ENCODE peak calls at places on chromosomes 1 and 21, in five cellular contexts. R, X, U, F and I are unnamed samples.

GRCh38 chr1:35111106-35111505 is 31.9 kb downstream of the ZMYM1 start:
- DNase-seq in U (peak), R (no peak), X (no peak), F (peak), I (no peak)

GRCh38 chr1:32773764-32774463 is 43.2 kb downstream of the YARS1 start:
- DNase-seq in U (no peak), F (no peak), R (no peak), X (peak), I (no peak)

GRCh38 chr1:201888282-201889033 is at the start of gene SHISA4:
- DNase-seq in F (peak), X (peak), U (peak), R (peak), I (peak)

GRCh38 chr1:46394872-46395465 is 852 bp downstream of the FAAH start:
- DNase-seq in R (no peak), U (no peak), F (no peak), X (no peak), I (no peak)

GRCh38 chr1:76237201-76237600 is 162.7 kb downstream of the ST6GALNAC3 start:
- DNase-seq in F (no peak), U (no peak), R (no peak), X (no peak), I (no peak)

GRCh38 chr1:58765016-58765415 is 18.8 kb downstream of the JUN start:
- DNase-seq in X (no peak), F (no peak), R (no peak), U (peak), I (no peak)

GRCh38 chr1:63935148-63935547 is 161.3 kb downstream of the ROR1 start:
- DNase-seq in U (no peak), R (no peak), X (no peak), F (no peak), I (no peak)

GRCh38 chr1:32989160-32989894 is 24.7 kb upstream of the RNF19B start:
- DNase-seq in F (peak), R (no peak), U (peak), X (peak), I (no peak)

GRCh38 chr1:213759359-213760181 is 228.2 kb upstream of the PROX1 start:
- DNase-seq in U (no peak), F (no peak), R (no peak), X (no peak), I (no peak)

GRCh38 chr1:55255901-55256300 is 40.7 kb upstream of the USP24 start:
- DNase-seq in X (no peak), F (no peak), R (no peak), U (no peak), I (no peak)

GRCh38 chr1:11042065-11042464 is 5.0 kb downstream of the MASP2 start:
- DNase-seq in U (no peak), X (no peak), R (no peak), F (no peak), I (no peak)

GRCh38 chr1:72846476-72846875 is 564.1 kb upstream of the NEGR1 start:
- DNase-seq in R (no peak), F (no peak), X (no peak), U (no peak), I (no peak)

GRCh38 chr1:74716822-74717221 is 16.0 kb downstream of the CRYZ start:
- DNase-seq in X (no peak), U (no peak), F (no peak), R (no peak), I (no peak)

GRCh38 chr1:27564710-27565649 is 39.0 kb downstream of the AHDC1 start:
- DNase-seq in R (no peak), U (no peak), X (no peak), F (no peak), I (no peak)

GRCh38 chr1:224519874-224520273 is 85.3 kb upstream of the WDR26 start:
- DNase-seq in X (no peak), F (no peak), U (peak), R (no peak), I (no peak)

GRCh38 chr1:8423134-8423701 is 105.3 kb downstream of the SLC45A1 start:
- DNase-seq in R (no peak), F (no peak), U (no peak), X (peak), I (peak)

GRCh38 chr1:65757531-65757930 is 35.2 kb upstream of the PDE4B start:
- DNase-seq in U (no peak), R (no peak), F (no peak), X (no peak), I (no peak)

GRCh38 chr21:45507888-45508508 is 34.2 kb downstream of the SLC19A1 start:
- DNase-seq in X (peak), U (no peak), R (no peak), F (no peak), I (no peak)

GRCh38 chr1:228555074-228555989 is 68.2 kb downstream of the RNF187 start:
- DNase-seq in R (no peak), U (no peak), F (no peak), X (peak), I (no peak)

GRCh38 chr1:107254306-107254705 is 113.5 kb downstream of the NTNG1 start:
- DNase-seq in U (no peak), F (no peak), R (no peak), X (no peak), I (no peak)

GRCh38 chr21:43643193-43643592 is 16.1 kb downstream of the HSF2BP start:
- DNase-seq in X (no peak), F (no peak), U (no peak), R (no peak), I (no peak)

GRCh38 chr1:77281491-77282186 is at the start of gene AK5:
- DNase-seq in R (peak), F (peak), U (peak), X (peak), I (peak)

GRCh38 chr1:218414060-218414728 is 69.1 kb downstream of the TGFB2 start:
- DNase-seq in F (no peak), U (no peak), R (no peak), X (no peak), I (no peak)

GRCh38 chr1:2598329-2598931 is 11.9 kb downstream of the PRXL2B start:
- DNase-seq in F (no peak), U (no peak), X (peak), R (no peak), I (no peak)

GRCh38 chr1:20403423-20404145 is 82.4 kb downstream of the CAMK2N1 start:
- DNase-seq in F (no peak), U (no peak), R (no peak), X (no peak), I (no peak)

GRCh38 chr1:77948841-77949424 is 29.9 kb downstream of the FUBP1 start:
- DNase-seq in U (peak), X (no peak), R (no peak), F (peak), I (no peak)

GRCh38 chr1:26290416-26291261 is 10.8 kb downstream of the SH3BGRL3 start:
- DNase-seq in U (no peak), F (no peak), X (no peak), R (no peak), I (no peak)

GRCh38 chr1:208240698-208241355 is 3.4 kb downstream of the PLXNA2 start:
- DNase-seq in R (no peak), X (no peak), F (no peak), U (no peak), I (no peak)

GRCh38 chr1:39105841-39106765 is 80.0 kb downstream of the NDUFS5 start:
- DNase-seq in U (no peak), R (peak), F (peak), X (peak), I (no peak)

GRCh38 chr1:20107767-20108166 is 11.6 kb downstream of the PLA2G2D start:
- DNase-seq in U (no peak), R (no peak), F (no peak), X (no peak), I (no peak)

GRCh38 chr1:198105185-198105584 is 51.6 kb upstream of the NEK7 start:
- DNase-seq in R (no peak), F (no peak), X (no peak), U (no peak), I (no peak)

GRCh38 chr1:198109316-198109715 is 47.5 kb upstream of the NEK7 start:
- DNase-seq in F (no peak), X (no peak), R (no peak), U (no peak), I (no peak)

GRCh38 chr1:198108646-198109045 is 48.2 kb upstream of the NEK7 start:
- DNase-seq in F (no peak), U (no peak), R (no peak), X (no peak), I (no peak)

GRCh38 chr1:198107041-198107440 is 49.8 kb upstream of the NEK7 start:
- DNase-seq in X (no peak), F (no peak), U (peak), R (no peak), I (no peak)

GRCh38 chr1:198106007-198106406 is 50.8 kb upstream of the NEK7 start:
- DNase-seq in U (no peak), F (no peak), X (no peak), R (no peak), I (no peak)
- TF ChIP-seq CTCF in U (no peak), F (no peak), X (no peak), R (no peak), I (no peak)

DNA sequence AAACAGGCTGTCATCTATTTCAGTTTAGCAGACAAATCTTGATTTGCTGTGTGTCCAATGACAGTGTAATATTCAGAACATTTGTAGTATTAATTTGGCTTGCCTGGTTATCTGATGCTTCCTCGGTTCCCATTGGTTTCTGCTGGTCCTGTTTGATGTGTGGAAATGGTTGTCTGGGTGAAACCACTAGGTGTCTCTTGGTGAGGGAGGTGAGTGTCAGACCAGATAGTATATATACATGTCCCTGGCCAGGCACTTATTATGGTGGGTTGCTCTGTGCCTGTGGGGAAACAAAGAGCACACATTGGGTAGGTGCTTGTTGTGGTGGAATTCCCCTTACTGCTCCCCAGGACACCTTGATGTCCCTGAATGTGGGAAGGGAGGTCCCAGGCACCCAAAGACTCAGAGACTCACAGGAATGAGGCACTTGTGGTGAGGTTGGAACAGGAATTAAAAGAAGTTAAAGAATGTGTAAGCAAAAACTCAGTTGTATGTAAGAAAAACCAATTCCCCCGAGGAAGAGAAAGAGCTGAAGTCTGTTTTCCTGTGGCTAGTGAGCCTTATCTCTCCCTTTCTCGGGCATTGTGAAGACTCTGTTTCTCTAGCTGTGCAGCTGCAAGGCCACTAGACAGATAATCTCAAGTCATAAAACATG is 1519.1 kb downstream of the BRINP3 start:
- DNase-seq in R (no peak), X (no peak), U (peak), F (peak), I (no peak)
- TF ChIP-seq CTCF in R (no peak), X (no peak), U (no peak), F (no peak), I (no peak)

GRCh38 chr1:31757989-31758388 is 6.2 kb downstream of the ADGRB2 start:
- DNase-seq in R (no peak), F (no peak), X (no peak), U (no peak), I (no peak)

GRCh38 chr1:31756578-31756977 is 7.6 kb downstream of the ADGRB2 start:
- DNase-seq in U (no peak), R (no peak), X (no peak), F (no peak), I (no peak)

GRCh38 chr1:31755197-31755611 is 8.9 kb downstream of the ADGRB2 start:
- DNase-seq in F (no peak), R (no peak), X (no peak), U (peak), I (no peak)

GRCh38 chr1:31755850-31756492 is 8.2 kb downstream of the ADGRB2 start:
- DNase-seq in F (no peak), U (no peak), R (no peak), X (no peak), I (no peak)

GRCh38 chr1:31757204-31757679 is 6.9 kb downstream of the ADGRB2 start:
- DNase-seq in F (no peak), X (no peak), R (no peak), U (no peak), I (no peak)
- TF ChIP-seq CTCF in F (no peak), X (no peak), R (no peak), U (peak), I (no peak)

GRCh38 chr1:153921080-153921802 is 1.5 kb downstream of the GATAD2B start:
- DNase-seq in U (no peak), R (no peak), F (no peak), X (no peak), I (no peak)

GRCh38 chr1:153921803-153922075 is 1.0 kb downstream of the GATAD2B start:
- DNase-seq in U (no peak), R (no peak), X (peak), F (peak), I (no peak)

GRCh38 chr1:153922838-153923652 is at the start of gene GATAD2B:
- DNase-seq in U (peak), X (peak), F (peak), R (peak), I (peak)

GRCh38 chr1:153922076-153922837 is 515 bp downstream of the GATAD2B start:
- DNase-seq in U (no peak), R (no peak), F (peak), X (no peak), I (peak)

DNA sequence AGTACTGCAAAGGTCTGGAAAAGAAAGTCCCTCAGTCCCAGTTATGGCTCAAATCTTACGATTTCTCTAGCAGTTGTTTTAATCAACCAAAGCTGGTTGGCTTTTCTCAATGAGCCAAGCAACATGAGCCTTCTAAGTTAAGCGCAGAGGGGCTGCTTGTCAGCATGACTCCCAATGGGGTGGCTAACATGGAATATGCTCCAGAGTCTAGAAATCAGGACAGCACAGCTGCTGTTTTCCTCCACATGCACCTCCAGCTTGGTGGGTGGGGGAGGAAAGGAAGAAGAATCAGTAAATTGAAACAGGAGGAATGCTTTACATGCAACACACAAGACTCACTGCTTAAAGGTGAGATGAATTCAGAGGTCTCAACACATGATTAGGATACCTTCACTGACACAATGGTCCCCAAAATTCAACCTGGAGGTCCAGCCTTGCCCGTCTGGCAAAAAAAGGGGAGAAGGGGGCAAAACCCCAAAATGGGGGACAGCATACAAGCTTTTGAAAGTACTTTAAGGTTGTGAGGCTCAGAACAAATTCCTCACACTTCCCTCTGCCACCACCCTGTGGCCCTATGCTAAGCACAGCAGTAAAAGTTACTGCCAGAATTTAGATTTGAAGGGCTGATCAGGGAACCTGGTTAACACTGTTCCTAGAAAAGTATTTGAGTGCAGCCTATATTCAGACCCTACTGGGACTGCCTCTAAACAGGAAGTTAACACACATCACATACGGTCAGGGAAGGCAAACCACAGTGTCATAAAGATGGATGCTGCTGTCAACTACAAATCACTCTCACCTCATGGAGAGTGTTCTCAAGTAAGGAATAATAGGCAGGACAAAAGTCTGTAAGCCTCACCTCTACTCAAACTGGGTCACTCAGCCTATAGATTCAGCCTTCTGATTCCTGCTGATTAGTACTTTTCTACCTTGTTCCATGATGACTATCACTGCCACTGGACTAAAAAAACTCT is 2.6 kb downstream of the GATAD2B start:
- DNase-seq in F (peak), R (no peak), U (peak), X (peak), I (no peak)
- TF ChIP-seq CTCF in F (peak), R (peak), U (peak), X (peak), I (peak)

GRCh38 chr1:160726498-160727391 is 12.3 kb upstream of the SLAMF7 start:
- DNase-seq in U (peak), X (no peak), F (peak), R (peak), I (no peak)

GRCh38 chr1:160723332-160723731 is 11.7 kb upstream of the CD48 start:
- DNase-seq in F (no peak), U (no peak), X (no peak), R (no peak), I (no peak)

GRCh38 chr1:160722726-160723125 is 11.1 kb upstream of the CD48 start:
- DNase-seq in R (no peak), X (no peak), U (no peak), F (no peak), I (no peak)

GRCh38 chr1:160726114-160726497 is 12.9 kb upstream of the SLAMF7 start:
- DNase-seq in X (no peak), F (peak), U (no peak), R (no peak), I (no peak)

DNA sequence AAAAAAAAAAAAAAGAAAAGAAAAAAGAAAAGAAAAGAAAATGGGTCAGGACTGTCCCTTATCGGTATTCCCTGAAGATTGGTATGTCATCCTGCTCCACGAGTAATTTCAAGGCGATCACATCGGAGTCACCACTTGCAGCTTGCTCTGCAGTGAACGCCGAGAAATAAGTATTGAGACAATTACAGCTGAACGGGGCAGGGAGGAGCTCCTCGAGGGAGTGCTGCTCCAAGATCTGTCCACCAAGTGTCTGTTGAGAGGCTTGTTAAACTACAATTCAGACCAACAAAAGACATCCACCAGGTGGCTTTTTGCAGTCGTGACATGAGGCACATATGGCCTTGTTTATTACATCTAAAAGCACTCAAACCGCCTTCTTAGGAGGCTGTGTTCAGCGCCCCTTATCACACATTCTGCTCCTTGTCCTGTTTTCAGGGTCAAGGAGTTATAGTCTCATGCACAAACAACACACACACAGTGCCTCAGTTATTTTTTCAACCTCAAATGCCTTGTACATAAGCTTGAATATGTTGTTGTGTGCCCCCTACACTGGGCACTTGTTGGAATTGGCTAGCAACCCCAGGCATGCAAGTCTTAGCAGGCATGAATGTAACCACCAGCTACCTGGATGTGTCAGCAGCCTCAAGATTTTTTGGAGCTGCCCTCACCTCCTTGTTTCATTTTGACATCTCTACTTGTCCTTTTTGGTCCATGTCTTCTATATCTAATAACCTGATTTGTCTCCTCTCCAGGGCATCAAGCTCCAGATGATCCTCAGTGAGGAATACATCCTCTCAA is 13.0 kb upstream of the CD48 start:
- DNase-seq in U (no peak), X (no peak), R (no peak), F (no peak), I (no peak)
- TF ChIP-seq CTCF in U (no peak), X (no peak), R (no peak), F (no peak), I (no peak)

DNA sequence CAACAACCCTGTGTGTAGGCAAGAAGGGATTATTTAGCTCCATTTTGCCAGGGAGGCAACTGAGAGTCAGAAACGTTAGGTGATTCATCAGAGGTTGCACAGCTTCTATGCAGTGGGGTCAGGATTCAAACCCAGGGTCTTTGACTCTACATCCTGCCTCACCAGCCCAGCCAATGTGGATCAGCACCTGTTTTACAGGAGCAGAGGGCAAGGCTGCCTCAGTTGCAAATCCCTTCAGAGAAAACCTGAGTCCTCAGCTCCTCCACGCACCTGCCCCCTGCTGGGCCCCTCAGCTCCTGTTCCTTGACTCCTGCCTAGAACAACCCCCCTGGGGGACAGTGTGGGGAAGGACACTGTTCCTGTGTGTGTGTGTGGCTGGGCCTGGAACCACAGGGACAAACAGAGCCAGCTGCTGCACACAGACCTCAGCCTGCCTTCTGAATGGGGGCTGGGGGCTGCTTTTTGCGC is 61.6 kb downstream of the LRRN2 start:
- DNase-seq in F (no peak), R (no peak), U (no peak), X (no peak), I (no peak)
- TF ChIP-seq CTCF in F (peak), R (peak), U (peak), X (no peak), I (no peak)

GRCh38 chr1:178055093-178055492 is 38.8 kb upstream of the RASAL2 start:
- DNase-seq in R (peak), U (no peak), F (no peak), X (peak), I (no peak)
- TF ChIP-seq CTCF in R (no peak), U (no peak), F (peak), X (peak), I (peak)